ENCODE peak calls at places on chromosomes 6 and 20, in five cellular contexts. R, B, C, U and N are unnamed samples.

GRCh38 chr6:33714385-33715040 is 3.0 kb upstream of the UQCC2 start:
- DNase-seq in U (no peak), B (no peak), C (no peak), R (no peak), N (no peak)

GRCh38 chr20:25252686-25253421 is 5.0 kb downstream of the PYGB start:
- DNase-seq in B (peak; percentile 10), C (no peak), U (no peak), R (no peak), N (no peak)

GRCh38 chr20:53826090-53826489 is 232.5 kb upstream of the ZNF217 start:
- DNase-seq in U (no peak), R (no peak), C (no peak), B (no peak), N (no peak)

GRCh38 chr6:37417393-37417792 is 15.6 kb upstream of the CMTR1 start:
- DNase-seq in U (no peak), R (no peak), B (no peak), C (no peak), N (no peak)

GRCh38 chr6:128343666-128344065 is 176.7 kb downstream of the PTPRK start:
- DNase-seq in C (peak; percentile 91), R (no peak), U (no peak), B (no peak), N (no peak)

GRCh38 chr6:130365166-130366010 is 429 bp upstream of the TMEM200A start:
- DNase-seq in U (peak; percentile 68), R (no peak), C (peak; percentile 68), B (peak; percentile 68), N (peak; percentile 67)

GRCh38 chr6:160978141-160978926 is 13.2 kb upstream of the MAP3K4 start:
- DNase-seq in C (peak; percentile 61), B (peak; percentile 32), R (no peak), U (no peak), N (peak; percentile 59)

GRCh38 chr6:46051962-46052361 is 36.3 kb upstream of the CLIC5 start:
- DNase-seq in B (no peak), R (no peak), C (peak; percentile 3), U (no peak), N (no peak)

GRCh38 chr20:61688411-61688810 is 377.3 kb downstream of the TAF4 start:
- DNase-seq in R (no peak), U (no peak), B (no peak), C (no peak), N (no peak)

GRCh38 chr20:1401431-1401907 is 8.6 kb upstream of the FKBP1A start:
- DNase-seq in R (no peak), U (no peak), B (no peak), C (no peak), N (no peak)

GRCh38 chr20:3911956-3912355 is 22.8 kb downstream of the PANK2 start:
- DNase-seq in C (no peak), R (no peak), U (no peak), B (no peak), N (no peak)

GRCh38 chr6:21748343-21749063 is 155.0 kb downstream of the SOX4 start:
- DNase-seq in B (no peak), U (no peak), C (peak; percentile 49), R (no peak), N (no peak)

GRCh38 chr20:47278907-47279348 is 77.6 kb downstream of the ZMYND8 start:
- DNase-seq in C (no peak), U (no peak), R (no peak), B (peak; percentile 81), N (peak; percentile 82)

GRCh38 chr6:143822584-143823024 is 20.5 kb upstream of the LTV1 start:
- DNase-seq in C (no peak), B (no peak), U (no peak), R (no peak), N (peak; percentile 49)

GRCh38 chr6:151430886-151431285 is 21.0 kb downstream of the RMND1 start:
- DNase-seq in C (no peak), U (no peak), R (no peak), B (no peak), N (no peak)

GRCh38 chr6:152316024-152316423 is 321.1 kb downstream of the SYNE1 start:
- DNase-seq in B (peak; percentile 38), R (no peak), U (no peak), C (peak; percentile 31), N (no peak)

GRCh38 chr20:38057351-38057972 is 23.9 kb downstream of the RPRD1B start:
- DNase-seq in B (peak; percentile 71), U (peak; percentile 87), C (peak; percentile 75), R (peak; percentile 68), N (peak; percentile 66)

GRCh38 chr6:97059473-97059872 is 134.9 kb downstream of the KLHL32 start:
- DNase-seq in U (no peak), R (no peak), B (no peak), C (peak; percentile 58), N (no peak)

GRCh38 chr20:63032861-63033634 is 26.3 kb upstream of the BHLHE23 start:
- DNase-seq in U (peak; percentile 42), B (no peak), R (no peak), C (no peak), N (no peak)
- H3K27me3 ChIP-seq in U (peaks cover 62% of the 10 kb centered on the region), B (peaks cover 51% of the 10 kb centered on the region), R (no peaks in the 10 kb centered on the region), C (peaks cover 12% of the 10 kb centered on the region), N (peaks cover 62% of the 10 kb centered on the region)

DNA sequence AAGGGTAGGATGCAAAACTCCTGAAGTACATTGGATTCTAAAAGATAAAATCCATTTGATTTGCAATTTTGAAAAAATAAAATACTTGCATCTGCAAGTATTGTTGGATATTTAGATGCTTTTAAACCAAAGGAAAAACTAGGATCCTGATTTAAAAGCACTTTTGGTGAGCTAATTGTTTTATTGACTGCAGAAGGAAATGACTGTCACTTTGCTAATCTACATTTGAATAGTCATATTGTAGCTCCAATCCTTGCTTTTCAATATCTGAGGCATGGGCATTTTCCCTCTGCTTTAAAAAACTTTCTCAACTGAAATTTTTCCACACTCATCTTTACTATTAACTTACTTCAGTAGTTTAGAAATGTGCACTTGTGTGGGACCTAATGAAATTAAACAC is 74.1 kb downstream of the TRDN start:
- DNase-seq in B (no peak), U (no peak), C (no peak), R (no peak), N (no peak)
- H3K4me3 ChIP-seq in B (no peak overlapping the region), U (no peak overlapping the region), C (no peak overlapping the region), R (no peak overlapping the region), N (no peak overlapping the region)

GRCh38 chr6:780669-781068 is 87.7 kb upstream of the EXOC2 start:
- DNase-seq in U (no peak), R (no peak), B (no peak), C (no peak), N (no peak)

GRCh38 chr6:782141-782540 is 89.2 kb upstream of the EXOC2 start:
- DNase-seq in B (no peak), U (no peak), R (no peak), C (peak; percentile 12), N (no peak)

GRCh38 chr6:781350-781961 is 88.5 kb upstream of the EXOC2 start:
- DNase-seq in B (no peak), U (no peak), R (no peak), C (no peak), N (no peak)

GRCh38 chr6:786946-787763 is 94.2 kb upstream of the EXOC2 start:
- DNase-seq in R (no peak), U (no peak), B (no peak), C (no peak), N (no peak)

GRCh38 chr6:783966-784365 is 91.0 kb upstream of the EXOC2 start:
- DNase-seq in C (no peak), B (no peak), R (no peak), U (no peak), N (no peak)
- H3K27me3 ChIP-seq in C (no peaks in the 10 kb centered on the region), B (peaks cover 3% of the 10 kb centered on the region), R (no peaks in the 10 kb centered on the region), U (no peaks in the 10 kb centered on the region), N (no peaks in the 10 kb centered on the region)

GRCh38 chr6:136351518-136352106 is 62.0 kb upstream of the BCLAF1 start:
- DNase-seq in B (no peak), C (no peak), R (no peak), U (no peak), N (no peak)
- H3K4me3 ChIP-seq in B (no peak overlapping the region), C (no peak overlapping the region), R (no peak overlapping the region), U (no peak overlapping the region), N (no peak overlapping the region)

GRCh38 chr6:4354181-4354580 is 218.8 kb upstream of the ECI2 start:
- DNase-seq in C (no peak), U (no peak), B (no peak), R (no peak), N (no peak)

GRCh38 chr6:4352731-4353130 is 217.4 kb upstream of the ECI2 start:
- DNase-seq in B (no peak), U (no peak), R (no peak), C (no peak), N (no peak)

GRCh38 chr6:4350571-4351505 is 215.5 kb upstream of the ECI2 start:
- DNase-seq in C (peak; percentile 67), B (no peak), R (no peak), U (no peak), N (no peak)

GRCh38 chr6:4351506-4351852 is 216.1 kb upstream of the ECI2 start:
- DNase-seq in C (no peak), B (no peak), U (no peak), R (no peak), N (no peak)

GRCh38 chr6:4351857-4352669 is 216.7 kb upstream of the ECI2 start:
- DNase-seq in B (peak; percentile 79), C (peak; percentile 95), R (no peak), U (peak; percentile 85), N (peak; percentile 87)
- H3K27me3 ChIP-seq in B (no peaks in the 10 kb centered on the region), C (no peaks in the 10 kb centered on the region), R (no peaks in the 10 kb centered on the region), U (no peaks in the 10 kb centered on the region), N (no peaks in the 10 kb centered on the region)

GRCh38 chr20:60024801-60025200 is 66.6 kb downstream of the CDH26 start:
- DNase-seq in B (no peak), R (no peak), C (no peak), U (no peak), N (no peak)

GRCh38 chr20:60030471-60030870 is 72.2 kb downstream of the CDH26 start:
- DNase-seq in B (no peak), C (no peak), U (no peak), R (no peak), N (no peak)

GRCh38 chr20:60022849-60023248 is 64.6 kb downstream of the CDH26 start:
- DNase-seq in C (no peak), U (no peak), B (no peak), R (no peak), N (no peak)

GRCh38 chr20:60024245-60024644 is 66.0 kb downstream of the CDH26 start:
- DNase-seq in U (no peak), R (no peak), C (no peak), B (no peak), N (no peak)

GRCh38 chr20:60026010-60026409 is 67.8 kb downstream of the CDH26 start:
- DNase-seq in R (no peak), U (no peak), B (no peak), C (no peak), N (no peak)
- H3K4me3 ChIP-seq in R (no peak overlapping the region), U (no peak overlapping the region), B (no peak overlapping the region), C (no peak overlapping the region), N (no peak overlapping the region)

GRCh38 chr6:166201878-166202277 is 34.2 kb upstream of the TBXT start:
- DNase-seq in U (no peak), R (no peak), C (no peak), B (no peak), N (no peak)
- H3K27me3 ChIP-seq in U (no peaks in the 10 kb centered on the region), R (no peaks in the 10 kb centered on the region), C (no peaks in the 10 kb centered on the region), B (no peaks in the 10 kb centered on the region), N (no peaks in the 10 kb centered on the region)

DNA sequence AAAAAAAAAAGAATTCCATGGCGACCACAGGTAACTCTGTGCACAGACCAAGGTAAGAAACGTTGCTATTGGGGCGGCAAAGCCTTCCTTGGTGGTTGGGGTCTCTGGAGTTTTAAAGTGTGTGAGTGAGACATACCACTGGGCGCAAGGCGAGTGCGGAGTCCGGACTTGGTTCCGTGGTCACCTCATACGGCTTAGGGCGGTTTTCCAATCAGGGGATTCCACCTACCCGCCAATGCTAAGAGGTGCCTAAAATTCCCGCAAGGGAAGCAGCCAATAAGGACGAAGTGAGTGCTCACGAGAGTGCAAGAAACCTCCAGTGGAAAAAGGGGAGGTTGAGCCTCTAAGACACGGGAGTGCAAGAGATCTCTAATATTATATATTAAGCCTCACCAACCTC is 68.6 kb upstream of the PRSS16 start:
- DNase-seq in R (no peak), B (no peak), C (no peak), U (no peak), N (no peak)
- H3K4me3 ChIP-seq in R (peak overlapping the region; percentile 31), B (no peak overlapping the region), C (peak overlapping the region; percentile 89), U (peak overlapping the region; percentile 71), N (no peak overlapping the region)